ENCODE peak calls at places on chromosome X, in seven cellular contexts. P is breast epithelium, Z is PC-3, O is GM23248, T is IMR-90, W is tibial nerve, S is neuronal stem cell. Y is an unnamed sample.
A peak's percentile ranks its signal among the peaks of the same experiment; 100 is the strongest.

GRCh38 chrX:85561216-85561615 is 181.8 kb upstream of the POF1B start:
- DNase-seq in P (no peak), Z (no peak), O (no peak), T (no peak), W (no peak), S (no peak), Y (no peak)

GRCh38 chrX:151505796-151506195 is 57.7 kb upstream of the PASD1 start:
- DNase-seq in P (no peak), Z (peak; percentile 44), O (peak; percentile 54), T (no peak), W (no peak), S (no peak), Y (no peak)

GRCh38 chrX:104660092-104660491 is 94.1 kb downstream of the IL1RAPL2 start:
- DNase-seq in P (no peak), Z (peak; percentile 66), O (no peak), T (no peak), W (no peak), S (no peak), Y (no peak)

GRCh38 chrX:106599411-106599810 is 12.4 kb upstream of the RADX start:
- DNase-seq in P (no peak), Z (no peak), O (no peak), T (no peak), W (no peak), S (no peak), Y (no peak)

GRCh38 chrX:78886550-78886949 is 58.6 kb upstream of the P2RY10 start:
- DNase-seq in P (no peak), Z (peak; percentile 48), O (peak; percentile 43), T (no peak), W (no peak), S (peak; percentile 0), Y (no peak)

GRCh38 chrX:38817004-38817703 is 15.9 kb downstream of the MID1IP1 start:
- DNase-seq in P (no peak), Z (peak; percentile 53), O (peak; percentile 24), T (peak; percentile 43), W (no peak), S (no peak), Y (no peak)

GRCh38 chrX:50643525-50644137 is 170.4 kb downstream of the SHROOM4 start:
- DNase-seq in P (no peak), Z (no peak), O (no peak), T (no peak), W (no peak), S (no peak), Y (no peak)

GRCh38 chrX:131826572-131826971 is 196.5 kb upstream of the STK26 start:
- DNase-seq in P (no peak), Z (no peak), O (no peak), T (no peak), W (no peak), S (no peak), Y (no peak)

GRCh38 chrX:125101971-125102750 is 217.5 kb upstream of the TEX13C start:
- DNase-seq in P (no peak), Z (no peak), O (no peak), T (no peak), W (no peak), S (no peak), Y (no peak)

GRCh38 chrX:56066016-56066415 is 166.1 kb upstream of the KLF8 start:
- DNase-seq in P (no peak), Z (no peak), O (no peak), T (no peak), W (no peak), S (no peak), Y (no peak)

GRCh38 chrX:129719931-129720520 is 18.8 kb upstream of the XPNPEP2 start:
- DNase-seq in P (no peak), Z (peak; percentile 32), O (peak; percentile 35), T (no peak), W (no peak), S (no peak), Y (no peak)

GRCh38 chrX:41333744-41333993 is 293 bp upstream of the DDX3X start:
- DNase-seq in P (no peak), Z (peak; percentile 78), O (peak; percentile 86), T (peak; percentile 90), W (peak; percentile 28), S (peak; percentile 82), Y (peak; percentile 63)

GRCh38 chrX:41984628-41985027 is 61.3 kb upstream of the CASK start:
- DNase-seq in P (no peak), Z (peak; percentile 89), O (peak; percentile 1), T (no peak), W (no peak), S (no peak), Y (no peak)

GRCh38 chrX:23503835-23504539 is 163.3 kb upstream of the PRDX4 start:
- DNase-seq in P (peak; percentile 85), Z (peak; percentile 96), O (peak; percentile 62), T (peak; percentile 66), W (peak; percentile 62), S (no peak), Y (peak; percentile 87)

GRCh38 chrX:97461763-97462162 is 578.1 kb downstream of the RPA4 start:
- DNase-seq in P (no peak), Z (no peak), O (no peak), T (no peak), W (no peak), S (no peak), Y (no peak)

GRCh38 chrX:153409414-153410101 is 1.7 kb upstream of the ZFP92 start:
- DNase-seq in P (no peak), Z (no peak), O (no peak), T (no peak), W (no peak), S (no peak), Y (no peak)

GRCh38 chrX:72540318-72540717 is 32.3 kb downstream of the HDAC8 start:
- DNase-seq in P (no peak), Z (peak; percentile 44), O (peak; percentile 41), T (peak; percentile 58), W (no peak), S (no peak), Y (no peak)

GRCh38 chrX:5306654-5307121 is 922.0 kb downstream of the NLGN4X start:
- DNase-seq in P (no peak), Z (no peak), O (no peak), T (no peak), W (no peak), S (no peak), Y (no peak)

DNA sequence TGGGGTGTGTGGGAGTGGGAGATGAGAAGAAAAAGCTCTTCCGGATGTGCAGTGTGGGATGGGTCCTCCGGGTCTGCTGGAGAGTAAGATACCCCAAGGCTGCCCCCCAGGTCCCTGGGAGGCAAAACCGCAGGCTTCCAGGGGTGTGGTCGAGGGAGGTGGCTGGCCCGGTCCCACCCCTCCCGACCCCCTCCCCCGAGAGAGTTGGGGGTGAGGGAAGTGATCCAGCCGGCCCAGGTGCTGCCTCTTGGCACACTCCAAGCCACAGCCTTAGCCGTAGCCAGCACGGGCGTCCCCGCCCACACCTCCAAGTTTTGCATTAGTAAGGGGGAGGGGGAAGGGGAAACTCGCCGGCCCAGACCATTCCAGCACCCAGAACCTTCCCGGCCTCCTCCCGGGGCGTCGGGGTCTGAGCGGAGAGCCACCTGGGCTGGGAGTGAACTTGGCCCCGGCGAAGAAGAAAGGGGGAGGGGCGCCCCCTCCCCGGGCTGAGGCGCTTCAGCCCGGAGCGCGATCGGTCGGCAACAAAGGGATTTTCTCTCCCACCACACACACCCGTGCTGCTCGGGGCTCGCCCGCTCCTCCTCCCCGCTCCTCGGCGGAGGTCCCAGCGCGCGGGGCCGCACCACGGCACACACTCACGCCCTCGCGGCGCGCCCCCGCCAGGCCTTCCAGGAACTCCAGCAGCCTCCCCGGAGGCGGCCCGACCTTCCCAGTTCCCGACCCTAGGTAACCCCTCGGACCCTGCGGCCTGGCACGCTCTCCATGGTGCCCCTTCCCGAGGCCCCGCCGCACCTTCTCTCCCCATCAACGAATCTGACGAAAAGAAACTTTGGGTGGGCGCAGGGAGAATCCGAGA is 14.4 kb downstream of the BCOR start:
- DNase-seq in P (no peak), Z (peak; percentile 40), O (peak; percentile 45), T (no peak), W (no peak), S (no peak), Y (no peak)
- H3K4me1 ChIP-seq in P (no peaks in the 10 kb centered on the region), Z (peaks cover 25% of the 10 kb centered on the region), O (peaks cover 7% of the 10 kb centered on the region), T (peaks cover 19% of the 10 kb centered on the region), W (no peaks in the 10 kb centered on the region), S (peaks cover 31% of the 10 kb centered on the region), Y (peaks cover 15% of the 10 kb centered on the region)

GRCh38 chrX:9336501-9336900 is 128.4 kb upstream of the TBL1X start:
- DNase-seq in P (no peak), Z (no peak), O (no peak), T (no peak), W (no peak), S (no peak), Y (no peak)
- H3K27ac ChIP-seq in P (no peak overlapping the region), Z (no peak overlapping the region), O (no peak overlapping the region), T (peak overlapping the region; percentile 19), W (no peak overlapping the region), S (no peak overlapping the region), Y (no peak overlapping the region)

GRCh38 chrX:46758163-46758955 is 559 bp downstream of the SLC9A7 start:
- DNase-seq in P (no peak), Z (peak; percentile 10), O (peak; percentile 56), T (peak; percentile 10), W (no peak), S (peak; percentile 0), Y (no peak)

GRCh38 chrX:46757052-46757451 is 1.9 kb downstream of the SLC9A7 start:
- DNase-seq in P (no peak), Z (peak; percentile 38), O (no peak), T (no peak), W (no peak), S (no peak), Y (no peak)

GRCh38 chrX:46758956-46759644 is at the start of gene SLC9A7:
- DNase-seq in P (peak; percentile 63), Z (peak; percentile 84), O (peak; percentile 83), T (peak; percentile 61), W (peak; percentile 43), S (peak; percentile 69), Y (no peak)

GRCh38 chrX:46757593-46757992 is 1.3 kb downstream of the SLC9A7 start:
- DNase-seq in P (no peak), Z (peak; percentile 70), O (no peak), T (peak; percentile 33), W (no peak), S (no peak), Y (no peak)

GRCh38 chrX:46759645-46759974 is 692 bp upstream of the SLC9A7 start:
- DNase-seq in P (no peak), Z (peak; percentile 29), O (peak; percentile 55), T (peak; percentile 26), W (no peak), S (peak; percentile 1), Y (no peak)
- H3K4me3 ChIP-seq in P (peak overlapping the region; percentile 63), Z (peak overlapping the region; percentile 98), O (peak overlapping the region; percentile 81), T (peak overlapping the region; percentile 83), W (no peak overlapping the region), S (peak overlapping the region; percentile 53), Y (peak overlapping the region; percentile 83)

GRCh38 chrX:107752037-107752436 is 23.6 kb downstream of the TSC22D3 start:
- DNase-seq in P (no peak), Z (no peak), O (no peak), T (no peak), W (no peak), S (no peak), Y (no peak)

GRCh38 chrX:107751127-107751526 is 24.5 kb downstream of the TSC22D3 start:
- DNase-seq in P (no peak), Z (no peak), O (no peak), T (no peak), W (no peak), S (no peak), Y (no peak)

GRCh38 chrX:107753186-107753585 is 22.4 kb downstream of the TSC22D3 start:
- DNase-seq in P (no peak), Z (no peak), O (no peak), T (no peak), W (no peak), S (no peak), Y (no peak)

GRCh38 chrX:107750263-107750662 is 25.3 kb downstream of the TSC22D3 start:
- DNase-seq in P (no peak), Z (no peak), O (no peak), T (no peak), W (no peak), S (no peak), Y (no peak)

GRCh38 chrX:107752714-107753113 is 22.9 kb downstream of the TSC22D3 start:
- DNase-seq in P (no peak), Z (no peak), O (no peak), T (no peak), W (no peak), S (no peak), Y (no peak)
- H3K4me1 ChIP-seq in P (no peaks in the 10 kb centered on the region), Z (peaks cover 3% of the 10 kb centered on the region), O (peaks cover 3% of the 10 kb centered on the region), T (no peaks in the 10 kb centered on the region), W (no peaks in the 10 kb centered on the region), S (no peaks in the 10 kb centered on the region), Y (peaks cover 9% of the 10 kb centered on the region)

Y was measured in RWPE2.